ENCODE peak calls at places on chromosome X, in eight cellular contexts. One of them, this sample, is unnamed.

GRCh38 chrX:97845451-97845850 is 961.7 kb downstream of the RPA4 start:
- DNase-seq in MM.1S: no peak
- DNase-seq in GM23338: no peak
- DNase-seq in HCT116: no peak
- DNase-seq in PC-3: no peak
- DNase-seq in neural progenitor cell: no peak
- DNase-seq in GM23248: no peak
- DNase-seq in hepatocyte: no peak
- DNase-seq in this sample: no peak

GRCh38 chrX:71366674-71367256 is 608 bp downstream of the TAF1 start:
- DNase-seq in MM.1S: peak; percentile 26
- DNase-seq in GM23338: peak; percentile 14
- DNase-seq in HCT116: no peak
- DNase-seq in PC-3: no peak
- DNase-seq in neural progenitor cell: peak; percentile 28
- DNase-seq in GM23248: peak; percentile 50
- DNase-seq in hepatocyte: peak; percentile 34
- DNase-seq in this sample: peak; percentile 33

GRCh38 chrX:47030339-47030738 is 47.9 kb upstream of the RGN start:
- DNase-seq in MM.1S: peak; percentile 63
- DNase-seq in GM23338: peak; percentile 80
- DNase-seq in HCT116: peak; percentile 51
- DNase-seq in PC-3: peak; percentile 89
- DNase-seq in neural progenitor cell: peak; percentile 73
- DNase-seq in GM23248: peak; percentile 58
- DNase-seq in hepatocyte: peak; percentile 71
- DNase-seq in this sample: peak; percentile 73

GRCh38 chrX:91435465-91435864 is 826 bp downstream of the PABPC5 start:
- DNase-seq in MM.1S: no peak
- DNase-seq in GM23338: peak; percentile 3
- DNase-seq in HCT116: no peak
- DNase-seq in PC-3: no peak
- DNase-seq in neural progenitor cell: peak; percentile 8
- DNase-seq in GM23248: peak; percentile 29
- DNase-seq in hepatocyte: peak; percentile 6
- DNase-seq in this sample: no peak

GRCh38 chrX:74085642-74086236 is 218.2 kb upstream of the ZCCHC13 start:
- DNase-seq in MM.1S: no peak
- DNase-seq in GM23338: no peak
- DNase-seq in HCT116: no peak
- DNase-seq in PC-3: no peak
- DNase-seq in neural progenitor cell: no peak
- DNase-seq in GM23248: no peak
- DNase-seq in hepatocyte: no peak
- DNase-seq in this sample: no peak

GRCh38 chrX:79266702-79267101 is 100.4 kb downstream of the ITM2A start:
- DNase-seq in MM.1S: peak; percentile 72
- DNase-seq in GM23338: no peak
- DNase-seq in HCT116: no peak
- DNase-seq in PC-3: no peak
- DNase-seq in neural progenitor cell: no peak
- DNase-seq in GM23248: no peak
- DNase-seq in hepatocyte: no peak
- DNase-seq in this sample: no peak

GRCh38 chrX:85024562-85024961 is 20.9 kb downstream of the APOOL start:
- DNase-seq in MM.1S: no peak
- DNase-seq in GM23338: no peak
- DNase-seq in HCT116: no peak
- DNase-seq in PC-3: no peak
- DNase-seq in neural progenitor cell: no peak
- DNase-seq in GM23248: no peak
- DNase-seq in hepatocyte: no peak
- DNase-seq in this sample: no peak

GRCh38 chrX:27380163-27380845 is 82.8 kb downstream of the PPP4R3C start:
- DNase-seq in MM.1S: no peak
- DNase-seq in GM23338: no peak
- DNase-seq in HCT116: no peak
- DNase-seq in PC-3: peak; percentile 15
- DNase-seq in neural progenitor cell: no peak
- DNase-seq in GM23248: no peak
- DNase-seq in hepatocyte: no peak
- DNase-seq in this sample: no peak

GRCh38 chrX:30935985-30936384 is 46.9 kb upstream of the TAB3 start:
- DNase-seq in MM.1S: no peak
- DNase-seq in GM23338: peak; percentile 30
- DNase-seq in HCT116: peak; percentile 10
- DNase-seq in PC-3: peak; percentile 36
- DNase-seq in neural progenitor cell: peak; percentile 24
- DNase-seq in GM23248: peak; percentile 44
- DNase-seq in hepatocyte: peak; percentile 52
- DNase-seq in this sample: no peak

GRCh38 chrX:10217218-10217617 is 60.4 kb downstream of the CLCN4 start:
- DNase-seq in MM.1S: no peak
- DNase-seq in GM23338: peak; percentile 17
- DNase-seq in HCT116: no peak
- DNase-seq in PC-3: peak; percentile 9
- DNase-seq in neural progenitor cell: peak; percentile 3
- DNase-seq in GM23248: no peak
- DNase-seq in hepatocyte: no peak
- DNase-seq in this sample: peak; percentile 21

GRCh38 chrX:80282535-80282934 is 137.7 kb upstream of the TENT5D start:
- DNase-seq in MM.1S: no peak
- DNase-seq in GM23338: no peak
- DNase-seq in HCT116: no peak
- DNase-seq in PC-3: peak; percentile 25
- DNase-seq in neural progenitor cell: no peak
- DNase-seq in GM23248: peak; percentile 0
- DNase-seq in hepatocyte: no peak
- DNase-seq in this sample: no peak

GRCh38 chrX:153406011-153406410 is 4.9 kb upstream of the PNMA6E start:
- DNase-seq in MM.1S: no peak
- DNase-seq in GM23338: no peak
- DNase-seq in HCT116: no peak
- DNase-seq in PC-3: no peak
- DNase-seq in neural progenitor cell: no peak
- DNase-seq in GM23248: no peak
- DNase-seq in hepatocyte: no peak
- DNase-seq in this sample: no peak

GRCh38 chrX:139554991-139555675 is 24.6 kb downstream of the F9 start:
- DNase-seq in MM.1S: no peak
- DNase-seq in GM23338: peak; percentile 27
- DNase-seq in HCT116: no peak
- DNase-seq in PC-3: no peak
- DNase-seq in neural progenitor cell: no peak
- DNase-seq in GM23248: no peak
- DNase-seq in hepatocyte: no peak
- DNase-seq in this sample: no peak

GRCh38 chrX:22652596-22652995 is 347.2 kb upstream of the DDX53 start:
- DNase-seq in MM.1S: no peak
- DNase-seq in GM23338: peak; percentile 59
- DNase-seq in HCT116: no peak
- DNase-seq in PC-3: peak; percentile 50
- DNase-seq in neural progenitor cell: peak; percentile 52
- DNase-seq in GM23248: peak; percentile 42
- DNase-seq in hepatocyte: peak; percentile 66
- DNase-seq in this sample: no peak

GRCh38 chrX:112653017-112653416 is 26.7 kb downstream of the LHFPL1 start:
- DNase-seq in MM.1S: no peak
- DNase-seq in GM23338: no peak
- DNase-seq in HCT116: no peak
- DNase-seq in PC-3: no peak
- DNase-seq in neural progenitor cell: no peak
- DNase-seq in GM23248: no peak
- DNase-seq in hepatocyte: no peak
- DNase-seq in this sample: no peak

GRCh38 chrX:112651766-112652165 is 28.0 kb downstream of the LHFPL1 start:
- DNase-seq in MM.1S: no peak
- DNase-seq in GM23338: no peak
- DNase-seq in HCT116: no peak
- DNase-seq in PC-3: no peak
- DNase-seq in neural progenitor cell: no peak
- DNase-seq in GM23248: peak; percentile 63
- DNase-seq in hepatocyte: no peak
- DNase-seq in this sample: no peak

GRCh38 chrX:112654871-112655270 is 24.9 kb downstream of the LHFPL1 start:
- DNase-seq in MM.1S: no peak
- DNase-seq in GM23338: no peak
- DNase-seq in HCT116: no peak
- DNase-seq in PC-3: no peak
- DNase-seq in neural progenitor cell: no peak
- DNase-seq in GM23248: peak; percentile 59
- DNase-seq in hepatocyte: no peak
- DNase-seq in this sample: no peak
- TF ChIP-seq EZH2phosphoT487 in MM.1S: no peak
- TF ChIP-seq EZH2phosphoT487 in GM23338: no peak
- TF ChIP-seq EZH2phosphoT487 in HCT116: no peak
- TF ChIP-seq EZH2phosphoT487 in PC-3: no peak
- TF ChIP-seq EZH2phosphoT487 in neural progenitor cell: no peak
- TF ChIP-seq EZH2phosphoT487 in GM23248: no peak
- TF ChIP-seq EZH2phosphoT487 in hepatocyte: no peak
- TF ChIP-seq EZH2phosphoT487 in this sample: no peak

GRCh38 chrX:13082286-13083065 is 38.1 kb upstream of the FAM9C start:
- DNase-seq in MM.1S: no peak
- DNase-seq in GM23338: no peak
- DNase-seq in HCT116: no peak
- DNase-seq in PC-3: no peak
- DNase-seq in neural progenitor cell: no peak
- DNase-seq in GM23248: no peak
- DNase-seq in hepatocyte: no peak
- DNase-seq in this sample: no peak
- H2AFZ ChIP-seq in MM.1S: no peak overlapping the region
- H2AFZ ChIP-seq in GM23338: no peak overlapping the region
- H2AFZ ChIP-seq in HCT116: no peak overlapping the region
- H2AFZ ChIP-seq in PC-3: no peak overlapping the region
- H2AFZ ChIP-seq in neural progenitor cell: peak overlapping the region; percentile 31
- H2AFZ ChIP-seq in GM23248: peak overlapping the region; percentile 58
- H2AFZ ChIP-seq in hepatocyte: peak overlapping the region; percentile 42
- H2AFZ ChIP-seq in this sample: peak overlapping the region; percentile 30

GRCh38 chrX:13741695-13742094 is 7.1 kb downstream of the OFD1 start:
- DNase-seq in MM.1S: no peak
- DNase-seq in GM23338: no peak
- DNase-seq in HCT116: no peak
- DNase-seq in PC-3: peak; percentile 12
- DNase-seq in neural progenitor cell: no peak
- DNase-seq in GM23248: no peak
- DNase-seq in hepatocyte: no peak
- DNase-seq in this sample: no peak
- H3K4me1 ChIP-seq in MM.1S: peaks cover 19% of the 10 kb centered on the region
- H3K4me1 ChIP-seq in GM23338: no peaks in the 10 kb centered on the region
- H3K4me1 ChIP-seq in HCT116: no peaks in the 10 kb centered on the region
- H3K4me1 ChIP-seq in PC-3: no peaks in the 10 kb centered on the region
- H3K4me1 ChIP-seq in neural progenitor cell: no peaks in the 10 kb centered on the region
- H3K4me1 ChIP-seq in GM23248: no peaks in the 10 kb centered on the region
- H3K4me1 ChIP-seq in hepatocyte: no peaks in the 10 kb centered on the region
- H3K4me1 ChIP-seq in this sample: peaks cover 56% of the 10 kb centered on the region

GRCh38 chrX:1400049-1400448 is 8.1 kb upstream of the SLC25A6 start:
- DNase-seq in MM.1S: no peak
- DNase-seq in GM23338: no peak
- DNase-seq in HCT116: no peak
- DNase-seq in PC-3: no peak
- DNase-seq in neural progenitor cell: no peak
- DNase-seq in GM23248: no peak
- DNase-seq in hepatocyte: no peak
- DNase-seq in this sample: no peak

GRCh38 chrX:1400731-1401471 is 9.0 kb upstream of the SLC25A6 start:
- DNase-seq in MM.1S: no peak
- DNase-seq in GM23338: peak; percentile 94
- DNase-seq in HCT116: peak; percentile 40
- DNase-seq in PC-3: no peak
- DNase-seq in neural progenitor cell: peak; percentile 26
- DNase-seq in GM23248: no peak
- DNase-seq in hepatocyte: no peak
- DNase-seq in this sample: no peak

GRCh38 chrX:1397001-1397400 is 5.1 kb upstream of the SLC25A6 start:
- DNase-seq in MM.1S: no peak
- DNase-seq in GM23338: no peak
- DNase-seq in HCT116: no peak
- DNase-seq in PC-3: no peak
- DNase-seq in neural progenitor cell: no peak
- DNase-seq in GM23248: no peak
- DNase-seq in hepatocyte: no peak
- DNase-seq in this sample: no peak

GRCh38 chrX:1397441-1397840 is 5.5 kb upstream of the SLC25A6 start:
- DNase-seq in MM.1S: no peak
- DNase-seq in GM23338: no peak
- DNase-seq in HCT116: no peak
- DNase-seq in PC-3: no peak
- DNase-seq in neural progenitor cell: no peak
- DNase-seq in GM23248: no peak
- DNase-seq in hepatocyte: no peak
- DNase-seq in this sample: no peak

GRCh38 chrX:1398431-1399340 is 6.8 kb upstream of the SLC25A6 start:
- DNase-seq in MM.1S: no peak
- DNase-seq in GM23338: no peak
- DNase-seq in HCT116: no peak
- DNase-seq in PC-3: no peak
- DNase-seq in neural progenitor cell: no peak
- DNase-seq in GM23248: no peak
- DNase-seq in hepatocyte: no peak
- DNase-seq in this sample: no peak
- TF ChIP-seq EZH2phosphoT487 in MM.1S: no peak
- TF ChIP-seq EZH2phosphoT487 in GM23338: no peak
- TF ChIP-seq EZH2phosphoT487 in HCT116: no peak
- TF ChIP-seq EZH2phosphoT487 in PC-3: no peak
- TF ChIP-seq EZH2phosphoT487 in neural progenitor cell: no peak
- TF ChIP-seq EZH2phosphoT487 in GM23248: no peak
- TF ChIP-seq EZH2phosphoT487 in hepatocyte: no peak
- TF ChIP-seq EZH2phosphoT487 in this sample: no peak

GRCh38 chrX:155662297-155662696 is 49.5 kb upstream of the TMLHE start:
- DNase-seq in MM.1S: peak; percentile 21
- DNase-seq in GM23338: peak; percentile 35
- DNase-seq in HCT116: no peak
- DNase-seq in PC-3: peak; percentile 1
- DNase-seq in neural progenitor cell: peak; percentile 26
- DNase-seq in GM23248: peak; percentile 4
- DNase-seq in hepatocyte: no peak
- DNase-seq in this sample: no peak
- H2AFZ ChIP-seq in MM.1S: no peak overlapping the region
- H2AFZ ChIP-seq in GM23338: no peak overlapping the region
- H2AFZ ChIP-seq in HCT116: no peak overlapping the region
- H2AFZ ChIP-seq in PC-3: no peak overlapping the region
- H2AFZ ChIP-seq in neural progenitor cell: no peak overlapping the region
- H2AFZ ChIP-seq in GM23248: no peak overlapping the region
- H2AFZ ChIP-seq in hepatocyte: no peak overlapping the region
- H2AFZ ChIP-seq in this sample: no peak overlapping the region

DNA sequence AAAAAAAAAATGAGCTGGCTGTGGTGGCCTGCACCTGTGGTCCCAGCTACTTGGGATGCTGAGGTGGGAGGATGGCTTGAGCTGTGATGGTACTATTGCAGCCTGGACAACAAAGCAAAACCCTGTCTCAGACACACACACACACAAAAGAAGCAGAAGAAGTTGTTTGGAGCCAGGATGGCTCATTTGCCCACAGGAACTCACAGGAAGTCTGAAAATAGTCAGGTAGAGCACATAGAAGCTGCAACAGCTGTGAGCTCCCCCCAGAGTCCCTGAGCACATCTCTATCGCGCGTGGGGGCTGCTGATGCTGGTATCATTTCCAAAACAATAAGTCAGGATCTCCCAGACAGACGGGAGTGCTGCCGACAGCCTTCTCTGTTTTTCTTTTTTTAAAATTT is 13.4 kb upstream of the DHRSX start:
- DNase-seq in MM.1S: no peak
- DNase-seq in GM23338: no peak
- DNase-seq in HCT116: no peak
- DNase-seq in PC-3: no peak
- DNase-seq in neural progenitor cell: no peak
- DNase-seq in GM23248: no peak
- DNase-seq in hepatocyte: no peak
- DNase-seq in this sample: peak; percentile 91
- H3K4me1 ChIP-seq in MM.1S: no peaks in the 10 kb centered on the region
- H3K4me1 ChIP-seq in GM23338: no peaks in the 10 kb centered on the region
- H3K4me1 ChIP-seq in HCT116: no peaks in the 10 kb centered on the region
- H3K4me1 ChIP-seq in PC-3: no peaks in the 10 kb centered on the region
- H3K4me1 ChIP-seq in neural progenitor cell: peaks cover 14% of the 10 kb centered on the region
- H3K4me1 ChIP-seq in GM23248: no peaks in the 10 kb centered on the region
- H3K4me1 ChIP-seq in hepatocyte: peaks cover 7% of the 10 kb centered on the region
- H3K4me1 ChIP-seq in this sample: peaks cover 84% of the 10 kb centered on the region

This sample was measured in OCI-LY7.